ENCODE peak calls at places on chromosomes 4 and X, in eight cellular contexts. I is glutamatergic neuron, J is hepatic stellate cell, P is RWPE1, E is ACHN, Y is NCI-H510A, T is esophagus squamous epithelium, A is Kasumi-1. M is an unnamed sample.

GRCh38 chrX:15441464-15441863 is 51.7 kb downstream of the PIR start:
- DNase-seq in I (peak; percentile 38), J (no peak), P (no peak), E (no peak), Y (no peak), T (no peak), A (no peak), M (no peak)

GRCh38 chrX:154334496-154334895 is 38.9 kb downstream of the TKTL1 start:
- DNase-seq in I (no peak), J (no peak), P (no peak), E (no peak), Y (no peak), T (no peak), A (no peak), M (no peak)

GRCh38 chrX:11792461-11793421 is 34.7 kb downstream of the MSL3 start:
- DNase-seq in I (no peak), J (no peak), P (no peak), E (no peak), Y (no peak), T (no peak), A (no peak), M (no peak)

GRCh38 chrX:13051529-13052172 is 7.2 kb upstream of the FAM9C start:
- DNase-seq in I (no peak), J (no peak), P (no peak), E (no peak), Y (no peak), T (no peak), A (no peak), M (no peak)

GRCh38 chrX:30060718-30061117 is 154.6 kb upstream of the MAGEB2 start:
- DNase-seq in I (no peak), J (peak; percentile 4), P (no peak), E (peak; percentile 1), Y (no peak), T (no peak), A (peak; percentile 15), M (no peak)

GRCh38 chrX:31423575-31424284 is 351.9 kb upstream of the FTHL17 start:
- DNase-seq in I (no peak), J (peak; percentile 12), P (peak; percentile 20), E (peak; percentile 30), Y (peak; percentile 19), T (no peak), A (peak; percentile 63), M (peak; percentile 5)

GRCh38 chrX:3184176-3184930 is 143.1 kb downstream of the ARSF start:
- DNase-seq in I (no peak), J (peak; percentile 12), P (no peak), E (no peak), Y (no peak), T (no peak), A (no peak), M (peak; percentile 26)

GRCh38 chrX:41339148-41339547 is 5.2 kb downstream of the DDX3X start:
- DNase-seq in I (no peak), J (no peak), P (no peak), E (no peak), Y (no peak), T (no peak), A (no peak), M (no peak)

GRCh38 chr4:53010320-53010719 is 148.2 kb downstream of the RASL11B start:
- DNase-seq in I (no peak), J (no peak), P (no peak), E (no peak), Y (no peak), T (no peak), A (no peak), M (peak; percentile 28)

GRCh38 chrX:39372126-39372525 is 570.9 kb downstream of the MID1IP1 start:
- DNase-seq in I (no peak), J (no peak), P (no peak), E (no peak), Y (no peak), T (no peak), A (no peak), M (no peak)

GRCh38 chr4:12724520-12724919 is 759.6 kb downstream of the RAB28 start:
- DNase-seq in I (no peak), J (no peak), P (no peak), E (peak; percentile 11), Y (no peak), T (no peak), A (peak; percentile 61), M (no peak)

GRCh38 chr4:149291463-149291862 is 524.2 kb downstream of the IQCM start:
- DNase-seq in I (no peak), J (no peak), P (no peak), E (peak; percentile 1), Y (no peak), T (no peak), A (no peak), M (no peak)

M was measured in AG08396.